ENCODE peak calls at places on chromosomes 6 and 20, in nine cellular contexts. U is activated T-cell treated with anti-CD3 and anti-CD28 coated beads, Interleukin-2, amount 50 U/mL, for 4 hours; Y is pancreas; T is NCI-H1092; C is activated naive CD4-positive, alpha-beta T cell; N is mesothelial cell of epicardium; J is PC-3; I is ovary; A is H9. W is an unnamed sample.

GRCh38 chr6:139855741-139856206 is 481.3 kb upstream of the CITED2 start:
- DNase-seq in U (no peak), Y (no peak), T (peak), C (no peak), N (no peak), J (no peak), I (no peak), A (no peak), W (no peak)

GRCh38 chr6:72939029-72939428 is 286.3 kb downstream of the KHDC1L start:
- DNase-seq in U (no peak), Y (no peak), T (peak), C (no peak), N (no peak), J (no peak), I (no peak), A (no peak), W (no peak)

GRCh38 chr20:44848254-44849015 is 37.1 kb upstream of the YWHAB start:
- DNase-seq in U (no peak), Y (no peak), T (no peak), C (no peak), N (no peak), J (peak), I (no peak), A (no peak), W (no peak)

GRCh38 chr6:151387581-151387980 is 3.8 kb downstream of the ZBTB2 start:
- DNase-seq in U (no peak), Y (no peak), T (no peak), C (no peak), N (no peak), J (no peak), I (no peak), A (no peak), W (no peak)

GRCh38 chr20:41339957-41340326 is 679 bp upstream of the LPIN3 start:
- DNase-seq in U (peak), Y (peak), T (peak), C (peak), N (peak), J (peak), I (peak), A (peak), W (no peak)

GRCh38 chr6:140174509-140174908 is 800.1 kb upstream of the CITED2 start:
- DNase-seq in U (no peak), Y (no peak), T (no peak), C (no peak), N (no peak), J (peak), I (no peak), A (no peak), W (peak)

GRCh38 chr20:32678948-32679347 is 5.2 kb upstream of the C20orf203 start:
- DNase-seq in U (no peak), Y (no peak), T (no peak), C (no peak), N (no peak), J (peak), I (no peak), A (no peak), W (no peak)

GRCh38 chr6:113908801-113909200 is 51.7 kb downstream of the MARCKS start:
- DNase-seq in U (no peak), Y (no peak), T (no peak), C (no peak), N (no peak), J (no peak), I (no peak), A (no peak), W (no peak)

GRCh38 chr6:8674088-8674487 is 238.7 kb upstream of the SLC35B3 start:
- DNase-seq in U (no peak), Y (no peak), T (no peak), C (no peak), N (no peak), J (no peak), I (no peak), A (no peak), W (no peak)

GRCh38 chr6:18262812-18263560 is 1.3 kb downstream of the DEK start:
- DNase-seq in U (no peak), Y (no peak), T (no peak), C (no peak), N (no peak), J (peak), I (no peak), A (no peak), W (no peak)

GRCh38 chr20:5864873-5865582 is 85.3 kb downstream of the TRMT6 start:
- DNase-seq in U (no peak), Y (no peak), T (no peak), C (no peak), N (no peak), J (peak), I (peak), A (no peak), W (no peak)

GRCh38 chr20:17684077-17684888 is 2.2 kb upstream of the RRBP1 start:
- DNase-seq in U (no peak), Y (no peak), T (no peak), C (no peak), N (no peak), J (no peak), I (no peak), A (no peak), W (no peak)

GRCh38 chr6:56293756-56294155 is 46.4 kb upstream of the COL21A1 start:
- DNase-seq in U (no peak), Y (no peak), T (no peak), C (no peak), N (no peak), J (no peak), I (no peak), A (no peak), W (peak)

GRCh38 chr6:134317471-134318131 is at the start of gene SGK1:
- DNase-seq in U (peak), Y (peak), T (no peak), C (no peak), N (no peak), J (peak), I (peak), A (peak), W (no peak)

GRCh38 chr6:55778704-55779103 is 96.7 kb downstream of the BMP5 start:
- DNase-seq in U (no peak), Y (no peak), T (no peak), C (no peak), N (no peak), J (no peak), I (no peak), A (no peak), W (no peak)

GRCh38 chr6:138403324-138403800 is 661 bp upstream of the HEBP2 start:
- DNase-seq in U (peak), Y (peak), T (no peak), C (peak), N (peak), J (no peak), I (peak), A (peak), W (no peak)

GRCh38 chr6:149317656-149318571 is at the start of gene TAB2:
- DNase-seq in U (peak), Y (no peak), T (peak), C (peak), N (peak), J (no peak), I (peak), A (no peak), W (no peak)

GRCh38 chr20:6689339-6689973 is 78.0 kb upstream of the BMP2 start:
- DNase-seq in U (no peak), Y (no peak), T (no peak), C (no peak), N (no peak), J (no peak), I (no peak), A (no peak), W (no peak)

GRCh38 chr6:161091972-161092701 is 100.6 kb downstream of the MAP3K4 start:
- DNase-seq in U (no peak), Y (no peak), T (no peak), C (no peak), N (no peak), J (peak), I (no peak), A (no peak), W (no peak)

GRCh38 chr6:2467929-2468600 is 222.7 kb upstream of the GMDS start:
- DNase-seq in U (no peak), Y (no peak), T (no peak), C (no peak), N (no peak), J (no peak), I (no peak), A (no peak), W (no peak)

GRCh38 chr6:139028658-139029469 is at the start of gene ABRACL:
- DNase-seq in U (peak), Y (peak), T (peak), C (peak), N (peak), J (peak), I (peak), A (no peak), W (peak)

GRCh38 chr6:104325341-104326172 is 534.2 kb downstream of the HACE1 start:
- DNase-seq in U (no peak), Y (no peak), T (no peak), C (no peak), N (peak), J (peak), I (no peak), A (no peak), W (peak)

GRCh38 chr6:118743744-118744143 is 92.4 kb upstream of the CEP85L start:
- DNase-seq in U (no peak), Y (no peak), T (no peak), C (no peak), N (no peak), J (no peak), I (no peak), A (no peak), W (no peak)